ENCODE peak calls at places on chromosomes 7 and 10, in seven cellular contexts. S is heart right ventricle; I is stimulated activated CD8-positive, alpha-beta memory T cell treated with anti-CD3 and anti-CD28 coated beads, Interleukin-15, amount 100 ng/mL, for 4 hours; A is ovary; W is omental fat pad; R is Jurkat, Clone E6-1; G is psoas muscle. D is an unnamed sample.

GRCh38 chr7:17696422-17696821 is 243.9 kb downstream of the SNX13 start:
- DNase-seq in S (peak; percentile 62), A (no peak), W (no peak), G (peak; percentile 83), I (no peak), R (no peak), D (no peak)

GRCh38 chr10:17335065-17335464 is 107.0 kb downstream of the VIM start:
- DNase-seq in S (no peak), A (no peak), G (no peak), W (no peak), I (no peak), R (no peak), D (no peak)

GRCh38 chr7:12111461-12112405 is 99.4 kb upstream of the TMEM106B start:
- DNase-seq in R (no peak), G (peak; percentile 47), S (no peak), I (no peak), W (no peak), A (peak; percentile 79), D (no peak)

GRCh38 chr10:73848821-73849489 is 25.4 kb downstream of the CAMK2G start:
- DNase-seq in A (peak; percentile 89), R (peak; percentile 89), G (peak; percentile 92), S (peak; percentile 88), W (peak; percentile 97), I (peak; percentile 63), D (peak; percentile 82)

GRCh38 chr7:149385195-149385955 is 75.5 kb downstream of the ZNF777 start:
- DNase-seq in I (no peak), S (peak; percentile 31), R (no peak), A (no peak), G (no peak), W (no peak), D (no peak)

GRCh38 chr10:1069680-1070079 is 13.5 kb downstream of the WDR37 start:
- DNase-seq in R (no peak), W (no peak), I (no peak), G (no peak), S (no peak), A (no peak), D (no peak)

GRCh38 chr7:4282434-4283223 is 399.5 kb upstream of the FOXK1 start:
- DNase-seq in S (no peak), R (no peak), G (no peak), I (no peak), A (no peak), W (no peak), D (no peak)

GRCh38 chr10:16987129-16987670 is 142.4 kb downstream of the CUBN start:
- DNase-seq in R (no peak), I (no peak), W (no peak), G (no peak), A (no peak), S (no peak), D (no peak)

GRCh38 chr10:117670116-117670515 is 127.6 kb downstream of the EMX2 start:
- DNase-seq in A (no peak), W (no peak), S (no peak), G (no peak), I (no peak), R (no peak), D (no peak)

GRCh38 chr7:128437426-128438332 is 18.0 kb upstream of the HILPDA start:
- DNase-seq in W (no peak), G (no peak), I (no peak), R (no peak), S (no peak), A (no peak), D (no peak)